ENCODE peak calls at places on chromosomes 13 and 19, in five cellular contexts. One of them, this sample, is unnamed. For H3K4me1, the result is how much of the 10 kb centered on the place peaks cover.

GRCh38 chr13:110280996-110281688 is 25.8 kb downstream of the COL4A1 start:
- DNase-seq in mesenchymal stem cell: no peak
- DNase-seq in neuronal stem cell: no peak
- DNase-seq in H9: no peak
- DNase-seq in A549: no peak
- DNase-seq in this sample: no peak

GRCh38 chr13:96297360-96297759 is 207.5 kb downstream of the HS6ST3 start:
- DNase-seq in mesenchymal stem cell: no peak
- DNase-seq in neuronal stem cell: no peak
- DNase-seq in H9: no peak
- DNase-seq in A549: no peak
- DNase-seq in this sample: no peak

GRCh38 chr19:39136225-39136940 is 10.8 kb downstream of the PAK4 start:
- DNase-seq in mesenchymal stem cell: no peak
- DNase-seq in neuronal stem cell: no peak
- DNase-seq in H9: no peak
- DNase-seq in A549: no peak
- DNase-seq in this sample: no peak

GRCh38 chr13:100423375-100423774 is 165.2 kb downstream of the GGACT start:
- DNase-seq in mesenchymal stem cell: peak
- DNase-seq in neuronal stem cell: no peak
- DNase-seq in H9: no peak
- DNase-seq in A549: no peak
- DNase-seq in this sample: peak

GRCh38 chr13:49580980-49581680 is 4.2 kb downstream of the RCBTB1 start:
- DNase-seq in mesenchymal stem cell: no peak
- DNase-seq in neuronal stem cell: no peak
- DNase-seq in H9: no peak
- DNase-seq in A549: no peak
- DNase-seq in this sample: no peak

GRCh38 chr19:29155683-29156082 is 57.3 kb downstream of the UQCRFS1 start:
- DNase-seq in mesenchymal stem cell: no peak
- DNase-seq in neuronal stem cell: no peak
- DNase-seq in H9: no peak
- DNase-seq in A549: no peak
- DNase-seq in this sample: no peak

GRCh38 chr19:38274734-38275133 is 10.4 kb downstream of the SPINT2 start:
- DNase-seq in mesenchymal stem cell: no peak
- DNase-seq in neuronal stem cell: no peak
- DNase-seq in H9: no peak
- DNase-seq in A549: no peak
- DNase-seq in this sample: no peak

GRCh38 chr13:45807520-45808099 is 43.9 kb downstream of the SIAH3 start:
- DNase-seq in mesenchymal stem cell: peak
- DNase-seq in neuronal stem cell: peak
- DNase-seq in H9: peak
- DNase-seq in A549: peak
- DNase-seq in this sample: peak

GRCh38 chr13:106143930-106144709 is 391.3 kb downstream of the EFNB2 start:
- DNase-seq in mesenchymal stem cell: no peak
- DNase-seq in neuronal stem cell: no peak
- DNase-seq in H9: no peak
- DNase-seq in A549: no peak
- DNase-seq in this sample: peak

GRCh38 chr19:46198756-46199155 is 30.8 kb upstream of the IGFL1 start:
- DNase-seq in mesenchymal stem cell: no peak
- DNase-seq in neuronal stem cell: no peak
- DNase-seq in H9: no peak
- DNase-seq in A549: no peak
- DNase-seq in this sample: peak

GRCh38 chr19:35901854-35902661 is at the start of gene HCST:
- DNase-seq in mesenchymal stem cell: no peak
- DNase-seq in neuronal stem cell: no peak
- DNase-seq in H9: no peak
- DNase-seq in A549: no peak
- DNase-seq in this sample: peak

GRCh38 chr19:11949201-11949600 is 15.6 kb upstream of the ZNF763 start:
- DNase-seq in mesenchymal stem cell: peak
- DNase-seq in neuronal stem cell: no peak
- DNase-seq in H9: no peak
- DNase-seq in A549: no peak
- DNase-seq in this sample: no peak

DNA sequence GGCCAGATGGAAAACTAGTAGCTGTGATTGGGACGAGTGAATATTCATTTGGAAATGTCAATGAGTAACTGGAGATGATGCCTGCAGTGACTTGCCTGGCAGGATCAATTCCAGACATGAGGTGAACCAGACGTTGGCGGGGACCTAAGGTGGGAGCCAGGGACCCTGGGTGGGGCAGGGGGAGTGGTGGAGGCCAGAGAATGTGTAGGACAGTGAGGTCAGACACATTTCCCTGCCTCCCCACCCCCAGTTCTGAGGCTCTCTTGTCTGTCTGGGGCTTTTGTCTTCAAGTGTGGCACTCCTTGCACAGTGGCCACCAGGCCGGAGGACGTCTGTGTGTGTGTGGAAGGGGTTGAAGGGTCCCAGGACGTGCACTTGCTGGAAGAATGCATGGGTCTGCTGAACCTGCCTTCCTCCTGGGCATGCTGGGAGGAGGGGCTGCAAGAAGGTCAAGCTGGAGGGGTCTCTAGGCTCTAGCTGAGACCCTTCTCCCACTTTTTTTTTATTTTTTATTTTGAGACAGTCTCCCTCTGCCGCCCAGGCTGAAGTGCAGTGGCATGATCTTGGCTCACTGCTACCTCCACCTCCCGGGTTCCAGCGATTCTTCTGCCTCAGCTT is 51.6 kb downstream of the CHST8 start:
- DNase-seq in mesenchymal stem cell: no peak
- DNase-seq in neuronal stem cell: no peak
- DNase-seq in H9: no peak
- DNase-seq in A549: no peak
- DNase-seq in this sample: no peak
- H3K4me1 ChIP-seq in mesenchymal stem cell: under half
- H3K4me1 ChIP-seq in neuronal stem cell: under half
- H3K4me1 ChIP-seq in H9: under half
- H3K4me1 ChIP-seq in A549: under half
- H3K4me1 ChIP-seq in this sample: under half

DNA sequence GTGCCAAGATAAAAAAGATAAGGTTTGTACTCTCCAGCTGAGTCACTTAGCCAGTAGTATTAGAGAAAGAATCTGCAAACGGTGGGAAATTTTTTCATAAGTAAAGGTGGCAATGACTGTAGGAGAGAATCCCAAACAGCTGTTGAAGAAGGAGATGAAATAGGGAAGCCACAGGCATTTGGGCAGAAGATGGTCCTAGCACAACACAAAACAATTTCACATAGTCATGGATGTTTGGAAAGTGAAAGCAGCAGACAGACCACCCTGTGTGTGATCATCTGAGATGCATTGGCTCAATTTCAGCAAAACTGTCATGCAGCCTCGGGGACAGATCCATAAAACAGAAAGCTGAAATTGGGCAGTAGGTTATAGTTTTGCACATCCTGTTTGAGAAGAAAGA is 2832.4 kb downstream of the PCDH9 start:
- DNase-seq in mesenchymal stem cell: peak
- DNase-seq in neuronal stem cell: no peak
- DNase-seq in H9: no peak
- DNase-seq in A549: no peak
- DNase-seq in this sample: no peak
- H3K4me2 ChIP-seq in mesenchymal stem cell: no peak
- H3K4me2 ChIP-seq in neuronal stem cell: no peak
- H3K4me2 ChIP-seq in H9: no peak
- H3K4me2 ChIP-seq in A549: no peak
- H3K4me2 ChIP-seq in this sample: no peak

DNA sequence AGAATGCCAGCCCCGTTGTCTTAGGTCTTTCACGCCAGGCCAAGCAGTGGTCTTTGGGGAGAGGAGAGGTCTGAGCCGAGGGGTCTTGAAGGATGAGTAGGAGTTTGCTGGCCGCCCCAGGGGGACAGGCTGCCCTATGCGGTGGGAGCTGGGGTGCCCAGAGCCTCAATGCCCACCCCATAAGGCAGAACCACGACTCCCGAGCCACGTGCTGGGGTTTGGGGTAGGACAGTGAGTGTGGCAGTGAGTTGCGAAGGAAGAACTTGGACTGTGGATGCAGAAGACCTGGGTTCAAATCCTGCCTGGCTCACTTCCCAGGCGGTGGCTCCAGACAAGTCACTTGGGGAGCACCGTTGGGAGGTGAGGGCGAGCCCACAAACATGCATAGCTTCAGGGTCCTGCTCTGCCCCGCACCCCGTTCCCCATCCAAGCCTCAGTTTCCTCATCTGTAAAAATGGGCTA is 5.5 kb downstream of the RAB11B start:
- DNase-seq in mesenchymal stem cell: no peak
- DNase-seq in neuronal stem cell: no peak
- DNase-seq in H9: peak
- DNase-seq in A549: no peak
- DNase-seq in this sample: no peak
- H3K4me1 ChIP-seq in mesenchymal stem cell: half or more
- H3K4me1 ChIP-seq in neuronal stem cell: under half
- H3K4me1 ChIP-seq in H9: under half
- H3K4me1 ChIP-seq in A549: half or more
- H3K4me1 ChIP-seq in this sample: half or more

DNA sequence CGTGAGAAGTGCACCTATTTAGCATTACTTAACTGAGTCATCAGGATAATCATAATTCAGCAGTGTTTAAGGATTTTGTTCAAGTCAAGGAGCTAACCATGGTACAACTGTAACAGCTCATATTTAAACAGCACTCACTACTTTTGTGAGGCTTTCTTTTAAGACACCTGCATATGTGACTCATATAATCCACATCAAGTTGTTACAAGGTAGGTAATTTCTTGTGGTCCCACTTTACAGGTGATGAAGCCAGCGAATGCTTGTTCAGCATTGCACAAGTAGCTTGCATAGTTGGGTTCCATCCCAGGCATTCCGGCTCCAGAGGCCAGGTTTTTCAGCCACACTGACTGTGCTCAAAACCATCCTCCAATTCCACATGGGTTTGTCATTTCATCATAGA is 569.2 kb downstream of the MYO16 start:
- DNase-seq in mesenchymal stem cell: peak
- DNase-seq in neuronal stem cell: no peak
- DNase-seq in H9: no peak
- DNase-seq in A549: no peak
- DNase-seq in this sample: peak
- H3K4me2 ChIP-seq in mesenchymal stem cell: no peak
- H3K4me2 ChIP-seq in neuronal stem cell: no peak
- H3K4me2 ChIP-seq in H9: no peak
- H3K4me2 ChIP-seq in A549: no peak
- H3K4me2 ChIP-seq in this sample: peak

DNA sequence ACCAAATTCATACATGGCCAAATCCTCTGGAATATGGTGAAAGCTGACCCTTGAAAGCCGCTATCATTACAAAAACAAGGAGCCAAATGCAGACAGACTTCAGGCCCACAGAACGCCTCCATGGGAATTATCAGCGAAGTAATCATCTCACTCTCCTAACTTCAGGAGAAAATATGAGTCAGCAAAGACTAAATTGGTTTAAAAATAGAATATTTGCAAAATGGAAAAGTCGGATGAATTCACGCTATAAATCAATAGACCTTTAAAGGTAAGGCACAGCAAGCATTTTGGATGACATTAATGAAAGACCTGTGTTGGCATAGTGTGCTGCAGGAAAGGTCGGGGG is 5.3 kb downstream of the SACS start:
- DNase-seq in mesenchymal stem cell: peak
- DNase-seq in neuronal stem cell: no peak
- DNase-seq in H9: no peak
- DNase-seq in A549: no peak
- DNase-seq in this sample: no peak
- H3K4me1 ChIP-seq in mesenchymal stem cell: under half
- H3K4me1 ChIP-seq in neuronal stem cell: under half
- H3K4me1 ChIP-seq in H9: under half
- H3K4me1 ChIP-seq in A549: under half
- H3K4me1 ChIP-seq in this sample: under half

GRCh38 chr13:79485451-79485850 is 4.5 kb downstream of the NDFIP2 start:
- DNase-seq in mesenchymal stem cell: no peak
- DNase-seq in neuronal stem cell: no peak
- DNase-seq in H9: no peak
- DNase-seq in A549: no peak
- DNase-seq in this sample: no peak
- H3K4me2 ChIP-seq in mesenchymal stem cell: no peak
- H3K4me2 ChIP-seq in neuronal stem cell: no peak
- H3K4me2 ChIP-seq in H9: no peak
- H3K4me2 ChIP-seq in A549: peak
- H3K4me2 ChIP-seq in this sample: peak